ENCODE peak calls at places on chromosomes 1 and 21, in five cellular contexts. C, Q, E, G and W are unnamed samples.

GRCh38 chr1:7009741-7010525 is 224.7 kb downstream of the CAMTA1 start:
- DNase-seq in C (no peak), G (no peak), Q (no peak), E (no peak), W (no peak)

GRCh38 chr1:246417152-246417812 is 89.8 kb downstream of the SMYD3 start:
- DNase-seq in C (peak), Q (no peak), E (no peak), G (no peak), W (no peak)

GRCh38 chr1:161084205-161084988 is 5.0 kb downstream of the NECTIN4 start:
- DNase-seq in E (no peak), C (peak), G (no peak), Q (no peak), W (no peak)

GRCh38 chr1:225886159-225887029 is 2.6 kb downstream of the LEFTY1 start:
- DNase-seq in C (no peak), Q (no peak), G (no peak), E (no peak), W (no peak)

GRCh38 chr1:6185635-6186382 is 5.7 kb upstream of the CHD5 start:
- DNase-seq in Q (no peak), C (peak), G (no peak), E (no peak), W (no peak)

GRCh38 chr1:186404454-186405051 is 28.9 kb downstream of the ODR4 start:
- DNase-seq in Q (peak), C (peak), G (no peak), E (peak), W (peak)

GRCh38 chr1:228340686-228341449 is 65.8 kb downstream of the TRIM11 start:
- DNase-seq in Q (no peak), E (no peak), C (no peak), G (no peak), W (no peak)

GRCh38 chr1:243850013-243850367 is at the start of gene AKT3:
- DNase-seq in Q (peak), E (no peak), C (no peak), G (no peak), W (no peak)

GRCh38 chr1:161705537-161705936 is 1.5 kb upstream of the FCRLA start:
- DNase-seq in C (no peak), G (no peak), E (no peak), Q (no peak), W (no peak)

GRCh38 chr1:226891846-226892533 is 21.6 kb downstream of the PSEN2 start:
- DNase-seq in G (no peak), C (peak), E (no peak), Q (no peak), W (no peak)

GRCh38 chr1:172775598-172776570 is 117.0 kb downstream of the FASLG start:
- DNase-seq in G (no peak), C (peak), Q (no peak), E (no peak), W (no peak)

GRCh38 chr1:159000627-159001026 is 9.1 kb upstream of the IFI16 start:
- DNase-seq in Q (no peak), G (no peak), E (no peak), C (peak), W (peak)

GRCh38 chr21:31531967-31532366 is 127.5 kb upstream of the SOD1 start:
- DNase-seq in E (no peak), C (no peak), Q (no peak), G (no peak), W (peak)

GRCh38 chr21:39153842-39154241 is 29.4 kb downstream of the PSMG1 start:
- DNase-seq in C (no peak), E (no peak), Q (no peak), G (no peak), W (no peak)

GRCh38 chr1:163571950-163572349 is 250.2 kb downstream of the NUF2 start:
- DNase-seq in G (no peak), E (no peak), C (no peak), Q (no peak), W (no peak)

GRCh38 chr1:156064615-156065014 is 3.7 kb downstream of the RAB25 start:
- DNase-seq in Q (no peak), C (no peak), E (no peak), G (no peak), W (no peak)

GRCh38 chr1:100535264-100535663 is 2.7 kb upstream of the GPR88 start:
- DNase-seq in C (no peak), Q (no peak), G (no peak), E (no peak), W (no peak)

GRCh38 chr1:183761871-183762270 is 43.0 kb upstream of the RGL1 start:
- DNase-seq in C (peak), G (no peak), Q (no peak), E (no peak), W (no peak)

GRCh38 chr1:180571832-180572636 is 13.3 kb downstream of the OVAAL start:
- DNase-seq in G (no peak), Q (no peak), C (no peak), E (no peak), W (no peak)